ENCODE peak calls at places on chromosomes 7 and 10, in four cellular contexts. K, J, B and T are unnamed samples.

GRCh38 chr7:144384071-144384470 is 19.4 kb downstream of the NOBOX start:
- DNase-seq in K (no peak), B (no peak), J (no peak), T (no peak)

GRCh38 chr7:8386926-8387550 is 46.4 kb upstream of the NXPH1 start:
- DNase-seq in B (no peak), K (no peak), J (no peak), T (no peak)

GRCh38 chr10:124388823-124389612 is 29.7 kb downstream of the OAT start:
- DNase-seq in K (peak; percentile 86), J (peak; percentile 93), B (peak; percentile 82), T (peak; percentile 87)

GRCh38 chr10:86339226-86339865 is 27.2 kb downstream of the GRID1 start:
- DNase-seq in B (no peak), J (no peak), K (no peak), T (no peak)

GRCh38 chr7:44196450-44196872 is 4.3 kb upstream of the YKT6 start:
- DNase-seq in J (no peak), K (peak; percentile 66), B (peak; percentile 62), T (no peak)

GRCh38 chr7:37028909-37029440 is 304.7 kb upstream of the AOAH start:
- DNase-seq in K (no peak), J (no peak), B (no peak), T (no peak)

GRCh38 chr7:79528421-79528820 is 75.0 kb upstream of the MAGI2 start:
- DNase-seq in K (peak; percentile 53), J (no peak), B (no peak), T (no peak)

GRCh38 chr7:103504505-103505135 is 58.6 kb upstream of the SLC26A5 start:
- DNase-seq in K (no peak), B (no peak), J (no peak), T (no peak)

GRCh38 chr7:132789281-132789680 is 213.0 kb upstream of the PLXNA4 start:
- DNase-seq in J (no peak), K (no peak), B (no peak), T (no peak)

GRCh38 chr10:62540389-62540788 is 166.2 kb downstream of the ZNF365 start:
- DNase-seq in J (no peak), B (no peak), K (no peak), T (no peak)

GRCh38 chr10:126917975-126918908 is 13.0 kb downstream of the DOCK1 start:
- DNase-seq in B (no peak), K (no peak), J (no peak), T (no peak)

GRCh38 chr7:88401009-88401623 is 94.4 kb upstream of the STEAP4 start:
- DNase-seq in K (peak; percentile 51), B (no peak), J (no peak), T (no peak)

GRCh38 chr7:30652132-30652531 is 30.1 kb downstream of the CRHR2 start:
- DNase-seq in K (no peak), J (no peak), B (no peak), T (no peak)

DNA sequence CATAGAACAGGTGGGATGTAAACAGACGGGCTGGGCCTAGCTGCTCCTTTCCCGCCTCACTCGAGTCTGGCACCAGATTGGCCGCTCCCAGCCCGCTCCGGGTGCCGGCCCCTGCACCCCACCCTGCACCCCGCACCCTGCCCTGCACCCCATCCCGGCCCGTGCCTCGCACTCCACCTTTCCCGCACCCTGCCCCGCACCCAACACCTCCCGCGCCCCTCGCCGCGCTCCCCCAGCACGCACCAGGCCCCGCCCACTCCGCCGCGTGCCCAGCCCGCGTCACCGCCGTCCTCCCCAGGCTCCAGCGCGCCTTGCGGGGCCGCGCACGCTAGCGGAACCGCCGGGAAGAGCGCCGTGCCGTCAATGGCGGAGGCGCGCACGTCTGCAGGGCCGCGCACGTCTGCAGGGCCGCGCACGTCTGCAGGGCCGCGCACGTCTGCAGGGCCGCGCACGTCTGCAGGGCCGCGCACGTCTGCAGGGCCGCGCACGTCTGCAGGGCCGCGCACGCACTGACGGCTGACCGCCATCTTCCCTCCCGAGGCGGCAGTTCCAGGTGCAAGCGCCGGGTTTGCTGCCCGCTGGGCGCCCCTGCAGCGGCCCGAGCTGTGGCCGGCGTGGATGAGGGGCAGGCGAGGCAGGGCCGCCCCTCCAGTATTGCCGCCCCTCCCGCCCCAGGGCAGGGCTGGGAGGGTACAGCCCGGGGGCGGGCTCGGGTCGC is at the start of gene UBE3C:
- DNase-seq in K (peak; percentile 88), J (peak; percentile 94), B (peak; percentile 92), T (peak; percentile 95)
- H3K27ac ChIP-seq in K (peak within 1 kb of the TSS; percentile 58), J (peak within 1 kb of the TSS; percentile 86), B (peak within 1 kb of the TSS; percentile 82), T (peak within 1 kb of the TSS; percentile 81)

GRCh38 chr10:14022954-14023353 is 307.8 kb downstream of the FRMD4A start:
- DNase-seq in J (no peak), B (peak; percentile 69), K (no peak), T (peak; percentile 14)
- H3K27ac ChIP-seq in J (no peak overlapping the region), B (no peak overlapping the region), K (no peak overlapping the region), T (no peak overlapping the region)

GRCh38 chr10:24503627-24504320 is 219.9 kb downstream of the ARHGAP21 start:
- DNase-seq in K (peak; percentile 69), B (peak; percentile 98), J (no peak), T (no peak)
- H3K27ac ChIP-seq in K (no peak overlapping the region), B (no peak overlapping the region), J (no peak overlapping the region), T (no peak overlapping the region)

GRCh38 chr10:77911535-77912123 is 14.9 kb downstream of the DLG5 start:
- DNase-seq in J (no peak), B (peak; percentile 60), K (peak; percentile 96), T (no peak)

GRCh38 chr10:77910524-77911145 is 15.9 kb downstream of the DLG5 start:
- DNase-seq in B (no peak), K (no peak), J (no peak), T (no peak)

GRCh38 chr10:77915299-77916105 is 11.1 kb downstream of the DLG5 start:
- DNase-seq in K (no peak), B (peak; percentile 44), J (no peak), T (no peak)

GRCh38 chr10:77912576-77912975 is 14.0 kb downstream of the DLG5 start:
- DNase-seq in K (no peak), J (no peak), B (no peak), T (no peak)

GRCh38 chr10:77913090-77913489 is 13.5 kb downstream of the DLG5 start:
- DNase-seq in K (no peak), B (no peak), J (no peak), T (no peak)
- H3K27ac ChIP-seq in K (no peak overlapping the region), B (no peak overlapping the region), J (no peak overlapping the region), T (no peak overlapping the region)

DNA sequence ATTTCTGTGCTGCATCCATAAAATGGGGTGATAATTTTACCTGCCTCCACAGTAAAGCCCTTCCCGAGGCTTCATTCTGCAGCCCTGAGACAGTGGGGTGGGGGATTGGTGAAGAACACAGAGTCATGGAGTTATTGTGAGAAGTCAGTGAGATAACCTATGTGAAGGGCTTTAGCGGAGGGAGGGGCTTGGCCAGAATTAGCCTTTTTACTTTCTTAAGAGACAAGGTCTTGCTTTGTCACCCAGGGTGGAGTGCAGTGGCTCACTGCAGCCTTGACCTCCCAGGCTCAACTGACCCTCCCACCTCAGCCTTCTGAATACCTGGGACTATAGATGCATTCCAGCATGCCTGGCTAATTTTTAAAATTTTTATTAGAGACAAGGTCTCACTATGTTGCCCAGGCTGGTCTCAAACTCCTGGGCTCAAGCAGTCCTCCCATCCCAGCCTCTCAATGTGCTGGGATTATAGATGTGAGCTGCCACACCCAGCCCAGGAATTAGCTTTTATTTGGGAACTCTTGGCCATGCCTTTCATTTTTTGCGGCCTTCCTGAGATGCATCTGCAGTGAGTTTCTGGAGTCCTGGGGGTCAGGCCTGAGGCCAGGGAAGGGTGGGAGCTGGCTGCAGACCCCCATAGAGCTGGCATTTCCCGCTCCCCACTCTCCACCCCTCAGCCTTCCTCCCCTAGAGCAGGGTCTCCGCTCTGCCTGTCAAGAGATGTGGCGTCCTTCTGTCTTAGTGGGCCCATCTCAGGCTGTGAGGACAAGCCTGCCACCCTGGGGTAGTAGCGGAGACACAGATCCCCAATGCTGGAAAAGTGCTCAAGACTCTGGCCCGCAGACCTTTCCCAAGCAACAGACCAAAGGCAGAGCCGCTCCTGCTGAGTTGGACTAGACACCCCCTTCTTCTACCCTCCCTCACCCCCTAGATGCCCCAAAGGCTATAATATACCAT is 77.0 kb downstream of the ZMIZ1 start:
- DNase-seq in B (no peak), K (peak; percentile 58), J (no peak), T (no peak)
- H3K27ac ChIP-seq in B (peak overlapping the region; percentile 83), K (no peak overlapping the region), J (peak overlapping the region; percentile 90), T (peak overlapping the region; percentile 28)

DNA sequence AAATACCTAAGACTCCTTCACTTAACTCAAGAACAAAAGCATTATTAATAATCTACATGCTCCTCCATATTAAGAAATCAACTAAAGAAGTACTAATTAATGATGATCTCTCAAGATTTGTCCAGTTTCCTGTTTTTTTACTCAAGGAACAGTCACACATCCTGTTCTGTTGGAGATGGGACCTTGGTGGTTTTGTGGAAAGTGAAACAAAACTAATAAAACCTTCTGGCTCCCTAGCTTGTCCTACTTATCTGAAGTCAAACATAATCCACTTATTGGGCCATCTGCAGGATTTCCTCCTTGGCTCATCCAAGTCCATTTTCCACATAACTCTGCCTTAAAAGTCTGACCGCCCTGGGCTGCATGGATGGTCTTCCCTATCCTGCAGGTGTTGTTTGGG is 39.3 kb upstream of the TARP start:
- DNase-seq in B (no peak), J (no peak), K (no peak), T (no peak)
- H3K27ac ChIP-seq in B (no peak overlapping the region), J (peak overlapping the region; percentile 75), K (no peak overlapping the region), T (no peak overlapping the region)